ENCODE peak calls at places on chromosomes 13 and 19, in six cellular contexts. C, R, Z, W, T and B are unnamed samples.

GRCh38 chr13:80436571-80437169 is 95.7 kb upstream of the SPRY2 start:
- DNase-seq in C (no peak), R (no peak), Z (no peak), W (no peak), T (no peak), B (no peak)

GRCh38 chr13:20559659-20560356 is 7.1 kb upstream of the IFT88 start:
- DNase-seq in C (no peak), R (no peak), Z (no peak), W (no peak), T (no peak), B (no peak)

GRCh38 chr19:52635786-52636570 is 2.2 kb downstream of the ZNF83 start:
- DNase-seq in C (no peak), R (no peak), Z (no peak), W (no peak), T (no peak), B (no peak)

GRCh38 chr13:85286081-85286480 is 513.1 kb downstream of the SLITRK6 start:
- DNase-seq in C (no peak), R (no peak), Z (no peak), W (no peak), T (no peak), B (no peak)

GRCh38 chr19:6248856-6249255 is 30.9 kb downstream of the MLLT1 start:
- DNase-seq in C (no peak), R (no peak), Z (no peak), W (no peak), T (no peak), B (no peak)

GRCh38 chr19:30360378-30361106 is 11.6 kb upstream of the ZNF536 start:
- DNase-seq in C (no peak), R (no peak), Z (no peak), W (no peak), T (no peak), B (no peak)

GRCh38 chr13:84684048-84684662 is 801.9 kb upstream of the SLITRK1 start:
- DNase-seq in C (no peak), R (no peak), Z (no peak), W (no peak), T (no peak), B (no peak)

GRCh38 chr13:48579167-48579918 is 46.5 kb upstream of the RCBTB2 start:
- DNase-seq in C (no peak), R (no peak), Z (no peak), W (no peak), T (no peak), B (no peak)

GRCh38 chr19:41412953-41413352 is 14.2 kb downstream of the B3GNT8 start:
- DNase-seq in C (no peak), R (no peak), Z (no peak), W (no peak), T (no peak), B (no peak)

GRCh38 chr13:42880241-42880640 is 98.9 kb downstream of the FAM216B start:
- DNase-seq in C (no peak), R (no peak), Z (no peak), W (no peak), T (no peak), B (no peak)

GRCh38 chr19:4582112-4582553 is 22.6 kb upstream of the SEMA6B start:
- DNase-seq in C (no peak), R (no peak), Z (no peak), W (no peak), T (no peak), B (no peak)

GRCh38 chr13:31638577-31638976 is 100.7 kb upstream of the RXFP2 start:
- DNase-seq in C (no peak), R (no peak), Z (no peak), W (no peak), T (no peak), B (no peak)

GRCh38 chr13:106473174-106473573 is 62.3 kb downstream of the EFNB2 start:
- DNase-seq in C (no peak), R (no peak), Z (no peak), W (no peak), T (no peak), B (no peak)

GRCh38 chr19:3632739-3633558 is 6.4 kb upstream of the CACTIN start:
- DNase-seq in C (no peak), R (no peak), Z (no peak), W (no peak), T (no peak), B (no peak)

GRCh38 chr13:44843403-44843802 is 145.9 kb downstream of the NUFIP1 start:
- DNase-seq in C (no peak), R (no peak), Z (no peak), W (no peak), T (no peak), B (no peak)

GRCh38 chr13:51645154-51645650 is 60.9 kb downstream of the WDFY2 start:
- DNase-seq in C (no peak), R (no peak), Z (no peak), W (peak; percentile 71), T (peak; percentile 66), B (peak; percentile 12)

GRCh38 chr19:2561895-2562294 is 86.0 kb downstream of the GADD45B start:
- DNase-seq in C (no peak), R (no peak), Z (no peak), W (peak; percentile 71), T (no peak), B (peak; percentile 91)

GRCh38 chr13:99083976-99084375 is 106.1 kb upstream of the DOCK9 start:
- DNase-seq in C (no peak), R (no peak), Z (no peak), W (no peak), T (no peak), B (peak; percentile 15)

GRCh38 chr13:113928701-113929627 is 44.9 kb downstream of the C13orf46 start:
- DNase-seq in C (peak; percentile 45), R (peak; percentile 92), Z (peak; percentile 82), W (no peak), T (peak; percentile 95), B (no peak)

DNA sequence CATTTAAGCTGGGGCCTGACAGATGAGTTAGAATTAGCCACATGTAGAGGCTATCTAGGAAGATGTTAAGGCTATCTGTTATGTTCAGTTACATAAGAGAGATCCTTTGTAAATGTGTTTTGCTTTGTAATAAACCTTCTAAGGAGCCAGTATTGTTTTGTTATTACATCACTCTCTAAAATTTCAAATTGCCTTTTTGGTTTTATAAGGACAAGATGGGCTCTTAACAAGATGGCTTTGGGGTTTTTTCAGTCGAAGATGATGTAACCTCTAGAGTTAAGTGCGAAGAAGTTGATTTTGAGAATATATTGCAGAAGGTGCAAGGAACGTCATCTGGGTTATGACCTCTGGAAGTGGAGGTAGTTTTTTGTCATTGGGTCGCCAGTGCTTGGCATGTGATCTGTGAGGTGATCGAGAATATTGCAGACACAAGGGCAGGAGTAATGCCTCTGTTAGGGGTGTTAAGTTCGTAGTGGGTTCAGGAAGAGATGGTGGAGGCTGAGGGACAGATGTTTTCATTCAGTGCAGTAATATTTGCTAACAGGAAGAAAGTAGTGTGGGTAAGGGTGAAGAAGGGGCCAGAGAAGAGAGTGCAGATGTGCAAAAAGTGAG is 12.7 kb downstream of the LSM14A start:
- DNase-seq in C (no peak), R (no peak), Z (no peak), W (no peak), T (no peak), B (no peak)
- H3K4me1 ChIP-seq in C (peaks cover 94% of the 10 kb centered on the region), R (peaks cover 62% of the 10 kb centered on the region), Z (peaks cover 50% of the 10 kb centered on the region), W (peaks cover 62% of the 10 kb centered on the region), T (peaks cover 51% of the 10 kb centered on the region), B (no peaks in the 10 kb centered on the region)

GRCh38 chr19:15248648-15249559 is 16.7 kb upstream of the EPHX3 start:
- DNase-seq in C (peak; percentile 67), R (peak; percentile 89), Z (peak; percentile 64), W (no peak), T (peak; percentile 96), B (no peak)

GRCh38 chr19:15245370-15246197 is 13.3 kb upstream of the EPHX3 start:
- DNase-seq in C (no peak), R (no peak), Z (no peak), W (no peak), T (no peak), B (no peak)

GRCh38 chr19:15246198-15246481 is 13.9 kb upstream of the EPHX3 start:
- DNase-seq in C (no peak), R (no peak), Z (no peak), W (no peak), T (no peak), B (no peak)

GRCh38 chr19:15248106-15248505 is 15.9 kb upstream of the EPHX3 start:
- DNase-seq in C (no peak), R (no peak), Z (no peak), W (no peak), T (peak; percentile 88), B (no peak)

GRCh38 chr19:15247107-15248014 is 15.1 kb upstream of the EPHX3 start:
- DNase-seq in C (no peak), R (no peak), Z (no peak), W (no peak), T (no peak), B (no peak)
- H3K4me1 ChIP-seq in C (peaks cover 34% of the 10 kb centered on the region), R (peaks cover 63% of the 10 kb centered on the region), Z (peaks cover 54% of the 10 kb centered on the region), W (no peaks in the 10 kb centered on the region), T (peaks cover 77% of the 10 kb centered on the region), B (no peaks in the 10 kb centered on the region)

DNA sequence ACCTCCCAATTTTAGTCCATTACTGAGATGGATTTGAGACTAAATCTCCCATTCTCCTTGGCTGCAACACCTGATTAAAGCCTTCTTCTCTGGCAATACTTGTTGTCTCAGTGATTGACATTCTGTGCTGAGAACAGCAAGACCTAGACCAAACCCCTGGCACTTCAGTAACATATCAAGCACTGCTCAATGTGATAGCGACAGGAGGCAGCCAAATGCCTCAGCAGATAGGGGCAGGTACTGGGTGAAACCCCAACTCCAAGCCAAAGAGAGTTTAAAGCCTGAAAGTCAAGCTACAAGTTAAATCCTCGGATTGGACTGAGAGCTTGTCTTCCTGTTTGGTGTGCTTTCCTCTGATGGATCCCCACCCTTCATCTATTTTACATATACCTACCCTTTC is 52.7 kb downstream of the STARD13 start:
- DNase-seq in C (no peak), R (no peak), Z (no peak), W (no peak), T (no peak), B (no peak)
- H3K4me1 ChIP-seq in C (peaks cover 55% of the 10 kb centered on the region), R (peaks cover 35% of the 10 kb centered on the region), Z (peaks cover 13% of the 10 kb centered on the region), W (no peaks in the 10 kb centered on the region), T (peaks cover 38% of the 10 kb centered on the region), B (no peaks in the 10 kb centered on the region)

GRCh38 chr19:15372891-15373301 is 6.7 kb downstream of the AKAP8 start:
- DNase-seq in C (no peak), R (no peak), Z (no peak), W (no peak), T (no peak), B (no peak)

GRCh38 chr19:15371119-15371518 is 8.5 kb downstream of the AKAP8 start:
- DNase-seq in C (no peak), R (no peak), Z (no peak), W (no peak), T (no peak), B (no peak)

GRCh38 chr19:15372470-15372869 is 7.1 kb downstream of the AKAP8 start:
- DNase-seq in C (no peak), R (no peak), Z (no peak), W (no peak), T (no peak), B (no peak)

GRCh38 chr19:15373644-15374043 is 5.9 kb downstream of the AKAP8 start:
- DNase-seq in C (no peak), R (no peak), Z (no peak), W (no peak), T (no peak), B (no peak)

DNA sequence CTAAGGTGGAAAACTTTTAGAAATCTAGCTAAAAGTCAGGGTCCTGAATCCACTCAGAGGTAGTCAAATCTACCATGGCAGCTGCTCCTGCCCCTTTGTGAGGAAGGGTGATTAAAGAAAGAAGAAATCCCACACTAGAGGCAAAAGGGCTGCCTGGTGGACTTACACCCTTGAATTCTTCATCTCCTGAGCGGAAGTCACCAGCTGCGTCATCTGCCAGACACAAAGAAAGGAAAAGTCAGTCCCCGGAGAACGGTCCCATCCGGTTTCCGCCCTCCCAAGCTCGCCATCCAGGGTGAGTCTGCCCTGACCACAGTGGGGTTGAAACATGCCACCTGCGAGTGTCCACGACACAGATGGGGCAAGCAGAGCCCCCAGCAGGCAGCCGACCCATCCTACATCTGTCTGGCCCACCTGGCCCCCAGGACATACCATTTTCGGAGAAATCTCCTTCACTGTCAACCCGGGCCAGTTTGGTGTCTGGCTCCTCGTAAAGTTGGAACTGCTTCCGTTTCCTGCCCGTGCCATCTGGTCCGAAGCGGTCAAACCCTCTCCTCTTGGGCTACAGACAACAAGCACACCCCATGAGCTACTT is 7.7 kb downstream of the AKAP8 start:
- DNase-seq in C (no peak), R (no peak), Z (no peak), W (no peak), T (no peak), B (no peak)
- H3K4me1 ChIP-seq in C (peaks cover 19% of the 10 kb centered on the region), R (peaks cover 36% of the 10 kb centered on the region), Z (peaks cover 15% of the 10 kb centered on the region), W (peaks cover 9% of the 10 kb centered on the region), T (peaks cover 27% of the 10 kb centered on the region), B (peaks cover 13% of the 10 kb centered on the region)